ENCODE peak calls at places on chromosomes 13 and 19, in four cellular contexts. Y, D, S and K are unnamed samples.

GRCh38 chr13:52922961-52923360 is 74.5 kb upstream of the PCDH8 start:
- DNase-seq in Y (no peak), D (no peak), S (no peak), K (no peak)

GRCh38 chr13:50203256-50204083 is 188.2 kb downstream of the KCNRG start:
- DNase-seq in S (no peak), D (no peak), Y (no peak), K (no peak)

GRCh38 chr19:2609389-2610116 is 92.9 kb downstream of the GNG7 start:
- DNase-seq in Y (no peak), D (no peak), S (no peak), K (no peak)

GRCh38 chr13:25177012-25177411 is 4.9 kb upstream of the AMER2 start:
- DNase-seq in Y (no peak), D (no peak), S (no peak), K (no peak)

GRCh38 chr19:14629557-14629956 is 45.1 kb downstream of the ADGRE3 start:
- DNase-seq in S (no peak), Y (no peak), D (no peak), K (no peak)

GRCh38 chr13:44211753-44212152 is 161.9 kb upstream of the SERP2 start:
- DNase-seq in D (no peak), S (no peak), Y (no peak), K (no peak)

GRCh38 chr13:35210234-35210633 is 266.3 kb downstream of the MAB21L1 start:
- DNase-seq in Y (no peak), D (no peak), S (no peak), K (no peak)

GRCh38 chr13:43167058-43167457 is 143.7 kb downstream of the DNAJC15 start:
- DNase-seq in Y (no peak), S (no peak), D (no peak), K (no peak)

GRCh38 chr19:48868196-48868886 is at the start of gene PLEKHA4:
- DNase-seq in S (peak), D (no peak), Y (peak), K (no peak)

GRCh38 chr13:109330941-109331340 is 455.4 kb downstream of the IRS2 start:
- DNase-seq in Y (peak), D (peak), S (no peak), K (no peak)

GRCh38 chr13:114067886-114068722 is 64.3 kb downstream of the RASA3 start:
- DNase-seq in Y (no peak), S (no peak), D (no peak), K (no peak)

GRCh38 chr19:15288146-15288963 is 44.0 kb downstream of the BRD4 start:
- DNase-seq in D (no peak), S (no peak), Y (peak), K (no peak)

GRCh38 chr19:7943444-7944176 is at the start of gene TIMM44:
- DNase-seq in D (peak), S (peak), Y (peak), K (peak)
- H3K14ac ChIP-seq in D (peak), S (peak), Y (peak), K (no peak)

GRCh38 chr19:8526345-8527062 is 12.5 kb upstream of the ZNF414 start:
- DNase-seq in S (peak), Y (peak), D (peak), K (peak)
- H3K23ac ChIP-seq in S (no peak), Y (peak), D (no peak), K (peak)

DNA sequence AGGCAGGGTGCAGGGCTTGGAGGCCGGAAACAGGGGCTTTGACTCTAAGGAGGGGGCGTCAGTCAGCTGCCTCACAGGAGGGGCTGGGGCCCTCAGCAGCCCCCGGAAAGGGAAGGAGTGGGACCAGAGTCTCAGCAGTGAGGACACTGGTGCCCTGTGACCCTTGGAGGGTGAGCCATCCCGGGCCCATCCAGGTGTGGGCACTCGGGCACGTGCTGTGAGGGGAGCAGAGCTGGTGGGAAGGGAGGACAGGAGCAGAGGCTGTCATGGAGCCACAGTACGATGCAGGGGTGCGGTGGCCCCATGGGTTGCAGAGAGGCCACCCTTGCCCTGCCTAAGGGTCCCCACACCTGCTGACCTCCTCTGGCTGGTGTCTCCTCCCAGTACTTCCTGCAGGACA is 19.1 kb upstream of the ZNF544 start:
- DNase-seq in S (no peak), D (no peak), Y (no peak), K (no peak)
- H2AFZ ChIP-seq in S (no peak), D (no peak), Y (no peak), K (no peak)

GRCh38 chr13:45339867-45340266 is 1.1 kb downstream of the TPT1 start:
- DNase-seq in Y (no peak), D (no peak), S (no peak), K (no peak)

GRCh38 chr13:45339399-45339798 is 1.6 kb downstream of the TPT1 start:
- DNase-seq in S (no peak), Y (no peak), D (no peak), K (no peak)

GRCh38 chr13:45341799-45342584 is 1.0 kb upstream of the TPT1 start:
- DNase-seq in D (peak), S (no peak), Y (no peak), K (no peak)

GRCh38 chr13:45341034-45341798 is at the start of gene TPT1:
- DNase-seq in Y (peak), D (peak), S (peak), K (peak)

GRCh38 chr13:45340422-45341033 is 455 bp downstream of the TPT1 start:
- DNase-seq in S (peak), D (peak), Y (peak), K (peak)
- H3K14ac ChIP-seq in S (peak), D (peak), Y (peak), K (no peak)

GRCh38 chr13:96690998-96691397 is 303.3 kb downstream of the OXGR1 start:
- DNase-seq in Y (no peak), S (no peak), D (no peak), K (no peak)

GRCh38 chr13:96700657-96701056 is 293.6 kb downstream of the OXGR1 start:
- DNase-seq in S (no peak), D (no peak), Y (no peak), K (no peak)

GRCh38 chr13:96696501-96696900 is 297.8 kb downstream of the OXGR1 start:
- DNase-seq in S (no peak), D (no peak), Y (no peak), K (no peak)
- H3K23ac ChIP-seq in S (no peak), D (no peak), Y (no peak), K (no peak)

GRCh38 chr19:55353803-55354697 is 469 bp downstream of the COX6B2 start:
- DNase-seq in Y (peak), S (peak), D (peak), K (no peak)
- H2AFZ ChIP-seq in Y (peak), S (no peak), D (peak), K (peak)

DNA sequence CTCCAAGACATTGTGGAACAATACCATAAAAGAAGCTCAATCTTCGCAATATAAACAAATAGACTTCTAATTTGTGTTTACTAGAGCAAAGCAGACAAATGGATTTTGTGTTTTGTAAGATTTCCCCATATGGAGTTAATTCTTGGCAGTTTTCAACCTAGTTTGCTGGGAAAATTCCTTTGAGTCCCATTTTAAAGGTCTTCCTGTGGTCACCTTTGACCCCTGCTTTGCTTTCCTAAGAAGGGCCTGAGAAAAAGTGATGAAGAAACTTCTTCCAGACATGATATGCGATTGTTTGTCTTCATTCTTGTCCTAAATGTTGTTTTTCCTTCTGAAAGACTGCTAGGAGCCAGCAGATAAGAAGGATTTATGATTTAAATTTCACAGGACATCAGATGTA is 276.5 kb downstream of the LHFPL6 start:
- DNase-seq in D (no peak), Y (no peak), S (no peak), K (no peak)
- H3K14ac ChIP-seq in D (no peak), Y (no peak), S (no peak), K (no peak)

GRCh38 chr19:11766597-11767591 is at the start of gene ZNF441:
- DNase-seq in D (peak), Y (peak), S (peak), K (peak)
- H3K23ac ChIP-seq in D (no peak), Y (peak), S (no peak), K (peak)

GRCh38 chr13:106129993-106130392 is 405.5 kb downstream of the EFNB2 start:
- DNase-seq in D (no peak), Y (no peak), S (no peak), K (no peak)
- H2AFZ ChIP-seq in D (no peak), Y (no peak), S (no peak), K (no peak)

GRCh38 chr13:110873639-110874507 is 41.0 kb downstream of the ANKRD10 start:
- DNase-seq in Y (no peak), D (no peak), S (no peak), K (no peak)
- H3K14ac ChIP-seq in Y (peak), D (no peak), S (no peak), K (no peak)